ENCODE peak calls at places on chromosomes 7 and 10, in nine cellular contexts. One of them, this sample, is unnamed.

GRCh38 chr7:33904680-33905388 is 505 bp upstream of the BMPER start:
- DNase-seq in HepG2: peak
- DNase-seq in K562: no peak
- DNase-seq in H1: no peak
- DNase-seq in sigmoid colon: peak
- DNase-seq in suprapubic skin: no peak
- DNase-seq in transverse colon: peak
- DNase-seq in SK-N-SH: peak
- DNase-seq in esophagus muscularis mucosa: no peak
- DNase-seq in this sample: peak

GRCh38 chr7:83941300-83941699 is 253.3 kb downstream of the SEMA3A start:
- DNase-seq in HepG2: no peak
- DNase-seq in K562: no peak
- DNase-seq in H1: no peak
- DNase-seq in sigmoid colon: no peak
- DNase-seq in suprapubic skin: no peak
- DNase-seq in transverse colon: no peak
- DNase-seq in SK-N-SH: no peak
- DNase-seq in esophagus muscularis mucosa: no peak
- DNase-seq in this sample: no peak

GRCh38 chr7:120996333-120996982 is 7.9 kb downstream of the CPED1 start:
- DNase-seq in HepG2: no peak
- DNase-seq in K562: no peak
- DNase-seq in H1: no peak
- DNase-seq in sigmoid colon: peak
- DNase-seq in suprapubic skin: peak
- DNase-seq in transverse colon: peak
- DNase-seq in SK-N-SH: no peak
- DNase-seq in esophagus muscularis mucosa: no peak
- DNase-seq in this sample: peak

GRCh38 chr7:4828720-4829383 is 33.0 kb downstream of the PAPOLB start:
- DNase-seq in HepG2: no peak
- DNase-seq in K562: no peak
- DNase-seq in H1: no peak
- DNase-seq in sigmoid colon: peak
- DNase-seq in suprapubic skin: no peak
- DNase-seq in transverse colon: no peak
- DNase-seq in SK-N-SH: no peak
- DNase-seq in esophagus muscularis mucosa: no peak
- DNase-seq in this sample: no peak

GRCh38 chr7:141074162-141074989 is 512 bp downstream of the TMEM178B start:
- DNase-seq in HepG2: no peak
- DNase-seq in K562: no peak
- DNase-seq in H1: no peak
- DNase-seq in sigmoid colon: no peak
- DNase-seq in suprapubic skin: no peak
- DNase-seq in transverse colon: no peak
- DNase-seq in SK-N-SH: peak
- DNase-seq in esophagus muscularis mucosa: no peak
- DNase-seq in this sample: no peak

GRCh38 chr7:128705891-128706333 is 33.2 kb upstream of the CALU start:
- DNase-seq in HepG2: no peak
- DNase-seq in K562: peak
- DNase-seq in H1: no peak
- DNase-seq in sigmoid colon: no peak
- DNase-seq in suprapubic skin: no peak
- DNase-seq in transverse colon: no peak
- DNase-seq in SK-N-SH: no peak
- DNase-seq in esophagus muscularis mucosa: no peak
- DNase-seq in this sample: no peak

GRCh38 chr10:92290837-92291609 is at the start of the genes CPEB3 and MARCHF5:
- DNase-seq in HepG2: peak
- DNase-seq in K562: peak
- DNase-seq in H1: peak
- DNase-seq in sigmoid colon: peak
- DNase-seq in suprapubic skin: peak
- DNase-seq in transverse colon: peak
- DNase-seq in SK-N-SH: peak
- DNase-seq in esophagus muscularis mucosa: peak
- DNase-seq in this sample: peak

GRCh38 chr7:44286182-44286617 is 39.2 kb downstream of the CAMK2B start:
- DNase-seq in HepG2: no peak
- DNase-seq in K562: peak
- DNase-seq in H1: no peak
- DNase-seq in sigmoid colon: peak
- DNase-seq in suprapubic skin: peak
- DNase-seq in transverse colon: peak
- DNase-seq in SK-N-SH: peak
- DNase-seq in esophagus muscularis mucosa: no peak
- DNase-seq in this sample: peak

GRCh38 chr7:38671901-38672559 is 40.9 kb upstream of the AMPH start:
- DNase-seq in HepG2: no peak
- DNase-seq in K562: no peak
- DNase-seq in H1: no peak
- DNase-seq in sigmoid colon: no peak
- DNase-seq in suprapubic skin: no peak
- DNase-seq in transverse colon: no peak
- DNase-seq in SK-N-SH: no peak
- DNase-seq in esophagus muscularis mucosa: no peak
- DNase-seq in this sample: no peak

GRCh38 chr7:79282051-79282694 is 171.3 kb downstream of the MAGI2 start:
- DNase-seq in HepG2: no peak
- DNase-seq in K562: no peak
- DNase-seq in H1: no peak
- DNase-seq in sigmoid colon: no peak
- DNase-seq in suprapubic skin: no peak
- DNase-seq in transverse colon: no peak
- DNase-seq in SK-N-SH: peak
- DNase-seq in esophagus muscularis mucosa: no peak
- DNase-seq in this sample: no peak

GRCh38 chr10:105605873-105606272 is 964.8 kb downstream of the SORCS3 start:
- DNase-seq in HepG2: no peak
- DNase-seq in K562: no peak
- DNase-seq in H1: no peak
- DNase-seq in sigmoid colon: no peak
- DNase-seq in suprapubic skin: no peak
- DNase-seq in transverse colon: no peak
- DNase-seq in SK-N-SH: no peak
- DNase-seq in esophagus muscularis mucosa: no peak
- DNase-seq in this sample: no peak

GRCh38 chr7:38975944-38976392 is 1.7 kb upstream of the POU6F2 start:
- DNase-seq in HepG2: no peak
- DNase-seq in K562: no peak
- DNase-seq in H1: peak
- DNase-seq in sigmoid colon: no peak
- DNase-seq in suprapubic skin: no peak
- DNase-seq in transverse colon: no peak
- DNase-seq in SK-N-SH: peak
- DNase-seq in esophagus muscularis mucosa: no peak
- DNase-seq in this sample: no peak

GRCh38 chr7:30750574-30751256 is 1.2 kb upstream of the INMT start:
- DNase-seq in HepG2: no peak
- DNase-seq in K562: no peak
- DNase-seq in H1: no peak
- DNase-seq in sigmoid colon: peak
- DNase-seq in suprapubic skin: no peak
- DNase-seq in transverse colon: peak
- DNase-seq in SK-N-SH: no peak
- DNase-seq in esophagus muscularis mucosa: no peak
- DNase-seq in this sample: no peak

GRCh38 chr10:133178357-133179127 is 18.5 kb downstream of the KNDC1 start:
- DNase-seq in HepG2: no peak
- DNase-seq in K562: no peak
- DNase-seq in H1: no peak
- DNase-seq in sigmoid colon: no peak
- DNase-seq in suprapubic skin: peak
- DNase-seq in transverse colon: no peak
- DNase-seq in SK-N-SH: no peak
- DNase-seq in esophagus muscularis mucosa: no peak
- DNase-seq in this sample: no peak

GRCh38 chr7:147276783-147277370 is 1160.3 kb downstream of the CNTNAP2 start:
- DNase-seq in HepG2: no peak
- DNase-seq in K562: no peak
- DNase-seq in H1: no peak
- DNase-seq in sigmoid colon: no peak
- DNase-seq in suprapubic skin: no peak
- DNase-seq in transverse colon: no peak
- DNase-seq in SK-N-SH: no peak
- DNase-seq in esophagus muscularis mucosa: no peak
- DNase-seq in this sample: no peak

GRCh38 chr7:121330053-121330833 is 1.4 kb downstream of the WNT16 start:
- DNase-seq in HepG2: no peak
- DNase-seq in K562: peak
- DNase-seq in H1: no peak
- DNase-seq in sigmoid colon: no peak
- DNase-seq in suprapubic skin: no peak
- DNase-seq in transverse colon: no peak
- DNase-seq in SK-N-SH: peak
- DNase-seq in esophagus muscularis mucosa: no peak
- DNase-seq in this sample: no peak

DNA sequence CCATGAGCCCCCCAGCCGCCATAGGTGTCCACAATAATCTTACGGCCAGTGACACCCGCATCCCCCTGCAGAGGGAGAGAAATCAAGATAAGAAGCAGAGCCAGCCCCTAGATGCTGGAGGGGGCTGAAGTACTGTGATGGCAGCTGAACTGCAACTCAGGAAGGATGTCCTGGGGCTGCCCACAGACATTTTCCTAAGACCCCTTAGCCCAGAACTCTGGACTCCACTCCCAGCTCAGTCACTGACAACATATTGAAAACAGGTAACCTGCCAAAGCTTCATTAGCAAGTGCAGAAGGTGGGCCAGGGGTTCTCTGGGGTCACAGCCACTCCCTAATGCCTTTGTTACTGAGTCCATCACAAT is 14.3 kb downstream of the MAT1A start:
- DNase-seq in HepG2: no peak
- DNase-seq in K562: no peak
- DNase-seq in H1: no peak
- DNase-seq in sigmoid colon: no peak
- DNase-seq in suprapubic skin: no peak
- DNase-seq in transverse colon: no peak
- DNase-seq in SK-N-SH: no peak
- DNase-seq in esophagus muscularis mucosa: no peak
- DNase-seq in this sample: peak
- TF ChIP-seq EP300 in HepG2: no peak
- TF ChIP-seq EP300 in K562: no peak
- TF ChIP-seq EP300 in H1: no peak
- TF ChIP-seq EP300 in sigmoid colon: no peak
- TF ChIP-seq EP300 in suprapubic skin: no peak
- TF ChIP-seq EP300 in transverse colon: no peak
- TF ChIP-seq EP300 in SK-N-SH: no peak
- TF ChIP-seq EP300 in esophagus muscularis mucosa: no peak
- TF ChIP-seq EP300 in this sample: no peak

GRCh38 chr10:45100429-45100828 is 99.7 kb downstream of the ZNF22 start:
- DNase-seq in HepG2: no peak
- DNase-seq in K562: no peak
- DNase-seq in H1: no peak
- DNase-seq in sigmoid colon: no peak
- DNase-seq in suprapubic skin: no peak
- DNase-seq in transverse colon: no peak
- DNase-seq in SK-N-SH: no peak
- DNase-seq in esophagus muscularis mucosa: no peak
- DNase-seq in this sample: no peak
- TF ChIP-seq POLR2AphosphoS5 in HepG2: no peak
- TF ChIP-seq POLR2AphosphoS5 in K562: no peak
- TF ChIP-seq POLR2AphosphoS5 in H1: no peak
- TF ChIP-seq POLR2AphosphoS5 in sigmoid colon: no peak
- TF ChIP-seq POLR2AphosphoS5 in suprapubic skin: no peak
- TF ChIP-seq POLR2AphosphoS5 in transverse colon: no peak
- TF ChIP-seq POLR2AphosphoS5 in SK-N-SH: no peak
- TF ChIP-seq POLR2AphosphoS5 in esophagus muscularis mucosa: no peak
- TF ChIP-seq POLR2AphosphoS5 in this sample: no peak

GRCh38 chr7:151014950-151015349 is 9.3 kb downstream of the ATG9B start:
- DNase-seq in HepG2: no peak
- DNase-seq in K562: no peak
- DNase-seq in H1: no peak
- DNase-seq in sigmoid colon: no peak
- DNase-seq in suprapubic skin: no peak
- DNase-seq in transverse colon: peak
- DNase-seq in SK-N-SH: no peak
- DNase-seq in esophagus muscularis mucosa: no peak
- DNase-seq in this sample: no peak
- TF ChIP-seq EP300 in HepG2: no peak
- TF ChIP-seq EP300 in K562: no peak
- TF ChIP-seq EP300 in H1: no peak
- TF ChIP-seq EP300 in sigmoid colon: no peak
- TF ChIP-seq EP300 in suprapubic skin: no peak
- TF ChIP-seq EP300 in transverse colon: no peak
- TF ChIP-seq EP300 in SK-N-SH: no peak
- TF ChIP-seq EP300 in esophagus muscularis mucosa: no peak
- TF ChIP-seq EP300 in this sample: no peak

DNA sequence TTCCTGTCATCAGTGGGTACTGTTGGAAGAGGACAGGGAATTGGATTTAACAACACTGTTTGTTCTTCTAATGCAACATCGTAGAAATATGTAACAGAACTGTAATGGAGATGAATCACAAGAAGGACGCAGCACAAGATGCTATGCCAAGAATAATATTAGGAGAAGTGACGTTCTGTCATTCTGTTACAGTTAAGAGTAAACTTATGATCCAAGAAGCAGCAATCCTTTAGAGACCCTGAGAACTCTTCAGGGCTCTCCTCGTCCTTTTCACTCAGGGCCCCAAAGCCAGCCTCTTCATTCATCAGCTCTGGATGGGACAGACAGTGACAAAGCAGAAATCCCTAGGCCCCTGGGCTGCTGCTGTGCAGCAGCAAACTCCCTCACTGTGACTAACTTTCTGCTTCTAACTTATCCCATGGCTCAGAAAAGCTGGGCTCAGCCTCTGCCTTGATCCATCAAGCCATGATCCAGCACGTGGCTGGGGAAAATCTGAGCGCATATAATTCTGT is 8.7 kb upstream of the IL6 start:
- DNase-seq in HepG2: no peak
- DNase-seq in K562: no peak
- DNase-seq in H1: no peak
- DNase-seq in sigmoid colon: no peak
- DNase-seq in suprapubic skin: no peak
- DNase-seq in transverse colon: no peak
- DNase-seq in SK-N-SH: no peak
- DNase-seq in esophagus muscularis mucosa: peak
- DNase-seq in this sample: no peak
- TF ChIP-seq POLR2AphosphoS5 in HepG2: no peak
- TF ChIP-seq POLR2AphosphoS5 in K562: no peak
- TF ChIP-seq POLR2AphosphoS5 in H1: no peak
- TF ChIP-seq POLR2AphosphoS5 in sigmoid colon: no peak
- TF ChIP-seq POLR2AphosphoS5 in suprapubic skin: no peak
- TF ChIP-seq POLR2AphosphoS5 in transverse colon: no peak
- TF ChIP-seq POLR2AphosphoS5 in SK-N-SH: peak
- TF ChIP-seq POLR2AphosphoS5 in esophagus muscularis mucosa: no peak
- TF ChIP-seq POLR2AphosphoS5 in this sample: no peak

DNA sequence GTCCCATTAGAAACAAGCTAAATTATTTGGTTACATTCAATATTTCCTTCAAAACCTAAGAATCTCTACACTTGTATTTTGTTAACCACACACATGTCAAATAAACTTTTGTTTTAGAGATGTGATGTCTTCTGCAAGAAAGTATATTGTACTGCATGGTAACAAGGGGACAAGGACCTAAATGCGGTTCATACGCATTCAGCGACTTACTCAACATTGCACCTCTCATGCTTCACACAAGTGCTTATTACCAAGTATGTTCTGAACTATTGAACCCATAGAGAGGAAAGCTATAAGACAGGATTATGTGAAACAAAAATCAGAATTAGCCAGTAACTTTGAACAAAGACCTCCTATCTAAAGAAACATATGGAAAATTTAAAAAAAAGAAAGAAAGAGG is 68.3 kb downstream of the CREB5 start:
- DNase-seq in HepG2: no peak
- DNase-seq in K562: no peak
- DNase-seq in H1: no peak
- DNase-seq in sigmoid colon: no peak
- DNase-seq in suprapubic skin: no peak
- DNase-seq in transverse colon: no peak
- DNase-seq in SK-N-SH: no peak
- DNase-seq in esophagus muscularis mucosa: no peak
- DNase-seq in this sample: no peak
- TF ChIP-seq EP300 in HepG2: no peak
- TF ChIP-seq EP300 in K562: no peak
- TF ChIP-seq EP300 in H1: no peak
- TF ChIP-seq EP300 in sigmoid colon: no peak
- TF ChIP-seq EP300 in suprapubic skin: no peak
- TF ChIP-seq EP300 in transverse colon: no peak
- TF ChIP-seq EP300 in SK-N-SH: no peak
- TF ChIP-seq EP300 in esophagus muscularis mucosa: no peak
- TF ChIP-seq EP300 in this sample: no peak